ENCODE peak calls at places on chromosome 17, in five cellular contexts. Z is lung; I is skeletal muscle cell; G is Caco-2; N is CD8-positive, alpha-beta memory T cell. D is an unnamed sample.

GRCh38 chr17:76560036-76560876 is 20.4 kb downstream of the PRCD start:
- DNase-seq in I (no peak), Z (no peak), N (no peak), G (no peak), D (no peak)

GRCh38 chr17:82158825-82159224 is 53.8 kb downstream of the CCDC57 start:
- DNase-seq in N (no peak), G (no peak), I (no peak), Z (no peak), D (no peak)

GRCh38 chr17:9926150-9926804 is 21.2 kb upstream of the RCVRN start:
- DNase-seq in G (no peak), N (no peak), Z (no peak), I (no peak), D (no peak)

GRCh38 chr17:31415640-31416502 is 24.4 kb downstream of the RAB11FIP4 start:
- DNase-seq in Z (no peak), N (no peak), G (no peak), I (no peak), D (no peak)

GRCh38 chr17:37168731-37169353 is 206.9 kb upstream of the C17orf78 start:
- DNase-seq in G (peak; percentile 18), Z (no peak), I (no peak), N (no peak), D (peak; percentile 65)

GRCh38 chr17:45867702-45868101 is 23.0 kb downstream of the SPPL2C start:
- DNase-seq in I (no peak), G (no peak), Z (no peak), N (no peak), D (no peak)

GRCh38 chr17:14737984-14738651 is 437.2 kb downstream of the HS3ST3B1 start:
- DNase-seq in I (peak; percentile 100), N (no peak), G (peak; percentile 20), Z (peak; percentile 73), D (no peak)

GRCh38 chr17:66904760-66905637 is 59.5 kb upstream of the CACNG4 start:
- DNase-seq in Z (peak; percentile 41), G (peak; percentile 7), N (no peak), I (peak; percentile 22), D (no peak)

GRCh38 chr17:44221072-44221861 is 1.8 kb upstream of the UBTF start:
- DNase-seq in G (peak; percentile 76), I (peak; percentile 68), N (peak; percentile 56), Z (peak; percentile 68), D (no peak)

GRCh38 chr17:7328009-7328408 is 1.1 kb downstream of the NEURL4 start:
- DNase-seq in Z (no peak), G (no peak), I (no peak), N (no peak), D (no peak)
- H3K4me3 ChIP-seq in Z (no peak overlapping the region), G (peak overlapping the region; percentile 89), I (peak overlapping the region; percentile 86), N (no peak overlapping the region), D (peak overlapping the region; percentile 82)

GRCh38 chr17:69418535-69418934 is 4.0 kb downstream of the MAP2K6 start:
- DNase-seq in N (no peak), G (no peak), I (no peak), Z (no peak), D (no peak)
- H3K4me3 ChIP-seq in N (no peak overlapping the region), G (no peak overlapping the region), I (no peak overlapping the region), Z (no peak overlapping the region), D (no peak overlapping the region)

DNA sequence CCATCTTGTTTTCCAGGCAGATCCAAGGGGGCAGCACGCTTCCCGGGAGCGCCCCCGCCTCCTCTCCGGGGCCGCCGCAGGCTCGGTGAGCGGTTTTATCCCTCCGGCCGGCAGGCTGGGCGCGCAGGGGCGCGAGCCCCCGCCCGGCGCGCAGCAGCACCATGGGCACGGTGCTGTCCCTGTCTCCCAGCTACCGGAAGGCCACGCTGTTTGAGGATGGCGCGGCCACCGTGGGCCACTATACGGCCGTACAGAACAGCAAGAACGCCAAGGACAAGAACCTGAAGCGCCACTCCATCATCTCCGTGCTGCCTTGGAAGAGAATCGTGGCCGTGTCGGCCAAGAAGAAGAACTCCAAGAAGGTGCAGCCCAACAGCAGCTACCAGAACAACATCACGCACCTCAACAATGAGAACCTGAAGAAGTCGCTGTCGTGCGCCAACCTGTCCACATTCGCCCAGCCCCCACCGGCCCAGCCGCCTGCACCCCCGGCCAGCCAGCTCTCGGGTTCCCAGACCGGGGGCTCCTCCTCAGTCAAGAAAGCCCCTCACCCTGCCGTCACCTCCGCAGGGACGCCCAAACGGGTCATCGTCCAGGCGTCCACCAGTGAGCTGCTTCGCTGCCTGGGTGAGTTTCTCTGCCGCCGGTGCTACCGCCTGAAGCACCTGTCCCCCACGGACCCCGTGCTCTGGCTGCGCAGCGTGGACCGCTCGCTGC is 825 bp downstream of the CDK5R1 start:
- DNase-seq in Z (no peak), I (no peak), G (peak; percentile 47), N (no peak), D (peak; percentile 7)
- H3K4me3 ChIP-seq in Z (peak overlapping the region; percentile 56), I (peak overlapping the region; percentile 63), G (peak overlapping the region; percentile 77), N (peak overlapping the region; percentile 79), D (peak overlapping the region; percentile 65)

DNA sequence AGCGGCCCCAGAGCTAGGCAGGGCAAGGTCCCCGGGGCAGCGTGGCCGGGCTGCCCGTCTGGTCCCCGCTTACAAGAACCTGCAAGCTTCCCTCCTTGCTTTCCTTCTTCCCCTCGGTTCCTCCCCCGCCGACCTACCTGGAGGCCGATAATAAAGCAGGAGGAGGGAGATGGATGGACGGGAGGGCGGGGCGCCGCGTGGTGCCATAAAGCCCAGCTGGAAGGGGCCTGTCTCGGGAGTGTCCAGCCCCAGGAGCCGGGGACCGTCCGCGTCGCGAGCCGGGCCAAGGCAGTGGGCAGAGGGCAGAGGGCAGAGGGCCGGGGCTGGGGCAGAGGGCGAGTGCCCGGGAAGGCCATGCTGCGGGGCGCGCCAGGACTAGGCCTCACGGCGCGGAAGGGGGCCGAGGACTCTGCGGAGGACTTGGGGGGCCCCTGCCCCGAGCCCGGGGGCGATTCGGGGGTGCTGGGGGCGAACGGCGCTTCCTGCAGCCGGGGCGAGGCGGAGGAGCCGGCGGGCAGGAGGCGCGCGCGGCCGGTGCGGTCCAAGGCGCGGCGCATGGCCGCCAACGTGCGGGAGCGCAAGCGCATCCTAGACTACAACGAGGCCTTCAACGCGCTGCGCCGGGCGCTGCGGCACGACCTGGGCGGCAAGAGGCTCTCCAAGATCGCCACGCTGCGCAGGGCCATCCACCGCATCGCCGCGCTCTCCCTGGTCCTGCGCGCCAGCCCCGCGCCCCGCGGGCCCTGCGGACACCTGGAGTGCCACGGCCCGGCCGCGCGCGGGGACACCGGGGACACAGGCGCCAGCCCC is at the start of gene BHLHA9:
- DNase-seq in N (no peak), G (no peak), I (no peak), Z (no peak), D (no peak)
- H3K4me3 ChIP-seq in N (no peak within 1 kb of the TSS), G (no peak within 1 kb of the TSS), I (no peak within 1 kb of the TSS), Z (no peak within 1 kb of the TSS), D (no peak within 1 kb of the TSS)

DNA sequence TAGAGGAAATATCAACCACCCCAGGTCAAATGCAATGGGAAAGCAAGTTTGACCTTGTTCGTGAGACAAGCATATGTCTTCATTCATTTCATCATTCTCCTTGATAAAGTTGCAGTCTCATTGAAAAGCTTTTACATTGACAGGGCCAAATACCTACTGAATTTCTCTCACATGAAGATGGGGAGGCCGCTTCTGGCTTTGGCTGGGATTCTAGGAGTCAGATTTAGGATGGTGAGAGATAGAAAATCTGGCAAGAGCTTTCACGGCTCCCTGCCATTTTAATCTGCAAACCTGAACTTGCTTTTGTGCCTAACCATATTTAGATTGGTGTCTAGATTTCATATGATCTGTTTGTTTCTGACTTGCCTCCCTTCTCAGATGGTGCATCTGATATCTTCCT is 88.0 kb downstream of the TMEM100 start:
- DNase-seq in N (no peak), I (peak; percentile 17), Z (no peak), G (no peak), D (no peak)
- H3K4me3 ChIP-seq in N (no peak overlapping the region), I (no peak overlapping the region), Z (no peak overlapping the region), G (no peak overlapping the region), D (no peak overlapping the region)

DNA sequence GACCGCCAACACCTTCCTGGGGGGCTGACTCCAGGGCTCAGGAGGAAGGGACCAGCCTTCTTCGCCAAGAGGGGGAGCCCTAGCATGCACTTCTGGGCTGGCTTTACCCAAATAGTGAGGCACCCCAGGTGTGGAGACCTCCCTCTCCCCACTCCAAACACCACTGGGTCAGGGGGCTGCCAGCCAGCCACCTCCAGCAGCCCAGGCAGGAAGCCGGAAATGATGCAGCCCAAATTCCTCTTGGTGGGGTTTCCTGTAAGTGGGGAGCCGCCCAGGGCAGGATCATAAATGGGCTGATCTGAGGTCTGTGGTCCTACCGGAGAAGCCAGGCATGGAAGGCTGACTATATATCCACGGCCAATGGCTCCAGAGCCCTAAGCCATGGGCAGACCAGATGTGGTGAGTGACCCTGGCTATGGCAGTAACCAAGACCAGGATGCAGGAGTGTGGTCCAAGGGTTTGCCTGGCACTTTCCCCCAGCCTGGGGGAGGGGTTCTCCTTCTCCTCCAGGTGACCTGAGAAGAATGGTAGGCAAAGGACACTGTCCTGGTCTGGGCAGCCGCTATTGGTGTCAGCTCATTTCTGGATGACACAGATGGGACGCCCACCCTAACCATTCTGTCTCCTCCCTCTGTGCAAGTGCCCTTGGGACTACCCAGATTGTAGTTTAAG is 4.2 kb downstream of the GIT1 start:
- DNase-seq in N (no peak), I (no peak), G (no peak), Z (no peak), D (no peak)
- H3K4me3 ChIP-seq in N (no peak overlapping the region), I (no peak overlapping the region), G (no peak overlapping the region), Z (peak overlapping the region; percentile 27), D (no peak overlapping the region)

D was measured in LNCaP clone FGC.